ENCODE peak calls at places on chromosomes 3 and 15, in six cellular contexts. I is colonic mucosa; M is HL-60; H is CD8-positive, alpha-beta T cell; F is heart right ventricle; R is tibial artery. C is an unnamed sample.

GRCh38 chr3:8937064-8938020 is 25.9 kb downstream of the RAD18 start:
- DNase-seq in I (no peak), M (no peak), H (no peak), F (no peak), R (no peak), C (peak)

GRCh38 chr3:11690863-11691833 is 47.4 kb upstream of the VGLL4 start:
- DNase-seq in I (no peak), M (no peak), H (no peak), F (no peak), R (no peak), C (no peak)

GRCh38 chr3:68904578-68904977 is 27.8 kb downstream of the TAFA4 start:
- DNase-seq in I (no peak), M (no peak), H (no peak), F (no peak), R (no peak), C (no peak)

GRCh38 chr3:156750191-156750873 is 75.8 kb upstream of the LEKR1 start:
- DNase-seq in I (no peak), M (no peak), H (no peak), F (no peak), R (no peak), C (peak)

GRCh38 chr3:110180733-110181132 is 843.4 kb upstream of the DPPA4 start:
- DNase-seq in I (no peak), M (no peak), H (no peak), F (peak), R (peak), C (peak)

GRCh38 chr3:36677331-36678007 is 86.9 kb downstream of the DCLK3 start:
- DNase-seq in I (no peak), M (no peak), H (no peak), F (no peak), R (no peak), C (peak)

GRCh38 chr3:2635511-2635910 is 474.7 kb downstream of the IL5RA start:
- DNase-seq in I (no peak), M (no peak), H (no peak), F (no peak), R (no peak), C (no peak)

GRCh38 chr3:14602006-14602803 is 49.4 kb upstream of the CCDC174 start:
- DNase-seq in I (no peak), M (no peak), H (no peak), F (no peak), R (peak), C (no peak)

GRCh38 chr3:46488735-46489361 is 8.9 kb upstream of the RTP3 start:
- DNase-seq in I (peak), M (peak), H (peak), F (peak), R (peak), C (no peak)

GRCh38 chr15:55587321-55588069 is 650 bp downstream of the PYGO1 start:
- DNase-seq in I (peak), M (no peak), H (peak), F (peak), R (no peak), C (no peak)

GRCh38 chr15:74007820-74008371 is 13.4 kb downstream of the PML start:
- DNase-seq in I (no peak), M (no peak), H (no peak), F (no peak), R (no peak), C (no peak)

GRCh38 chr3:31035681-31036080 is 141.2 kb upstream of the GADL1 start:
- DNase-seq in I (no peak), M (no peak), H (no peak), F (no peak), R (no peak), C (no peak)

GRCh38 chr15:58517682-58518525 is 86.1 kb downstream of the LIPC start:
- DNase-seq in I (no peak), M (no peak), H (peak), F (no peak), R (no peak), C (no peak)

GRCh38 chr3:14216257-14217048 is 37.8 kb downstream of the LSM3 start:
- DNase-seq in I (peak), M (no peak), H (peak), F (peak), R (no peak), C (no peak)

GRCh38 chr15:40936709-40937666 is 7.8 kb downstream of the DLL4 start:
- DNase-seq in I (no peak), M (no peak), H (no peak), F (no peak), R (no peak), C (no peak)

GRCh38 chr3:126607214-126607908 is 47.6 kb downstream of the TXNRD3 start:
- DNase-seq in I (no peak), M (no peak), H (no peak), F (no peak), R (no peak), C (peak)

GRCh38 chr3:158106773-158107461 is 697 bp upstream of the SHOX2 start:
- DNase-seq in I (no peak), M (no peak), H (peak), F (no peak), R (no peak), C (no peak)

GRCh38 chr3:134625462-134625861 is 25.4 kb downstream of the KY start:
- DNase-seq in I (peak), M (no peak), H (peak), F (no peak), R (peak), C (no peak)

GRCh38 chr15:92451225-92451825 is 57.6 kb downstream of the ST8SIA2 start:
- DNase-seq in I (no peak), M (no peak), H (no peak), F (no peak), R (no peak), C (no peak)

GRCh38 chr3:176937546-176937945 is 259.7 kb downstream of the TBL1XR1 start:
- DNase-seq in I (no peak), M (no peak), H (no peak), F (no peak), R (no peak), C (no peak)

GRCh38 chr15:34154725-34155204 is 52.9 kb downstream of the PGBD4 start:
- DNase-seq in I (no peak), M (no peak), H (no peak), F (no peak), R (no peak), C (no peak)

GRCh38 chr15:71683401-71684274 is 126.7 kb upstream of the NR2E3 start:
- DNase-seq in I (no peak), M (no peak), H (no peak), F (no peak), R (no peak), C (no peak)

GRCh38 chr3:147816770-147817169 is 407.6 kb downstream of the ZIC1 start:
- DNase-seq in I (peak), M (no peak), H (no peak), F (peak), R (no peak), C (no peak)

GRCh38 chr15:70826634-70827033 is 27.3 kb downstream of the LARP6 start:
- DNase-seq in I (peak), M (no peak), H (no peak), F (no peak), R (peak), C (peak)

GRCh38 chr15:90000175-90000923 is 775 bp upstream of the ZNF710 start:
- DNase-seq in I (no peak), M (no peak), H (peak), F (no peak), R (peak), C (no peak)

GRCh38 chr15:80174017-80174746 is 21.4 kb downstream of the FAH start:
- DNase-seq in I (no peak), M (no peak), H (no peak), F (peak), R (peak), C (peak)

GRCh38 chr3:143551790-143552189 is 296.5 kb downstream of the SLC9A9 start:
- DNase-seq in I (no peak), M (no peak), H (no peak), F (no peak), R (no peak), C (no peak)

GRCh38 chr15:72077950-72078349 is 40.0 kb downstream of the MYO9A start:
- DNase-seq in I (no peak), M (no peak), H (no peak), F (no peak), R (no peak), C (no peak)

GRCh38 chr15:74399511-74400312 is 32.3 kb upstream of the CYP11A1 start:
- DNase-seq in I (no peak), M (no peak), H (peak), F (no peak), R (no peak), C (no peak)

GRCh38 chr15:25323420-25323819 is 115.4 kb downstream of the UBE3A start:
- DNase-seq in I (no peak), M (no peak), H (no peak), F (no peak), R (no peak), C (no peak)

GRCh38 chr3:19901337-19901736 is 32.7 kb downstream of the EFHB start:
- DNase-seq in I (no peak), M (no peak), H (no peak), F (no peak), R (no peak), C (no peak)

GRCh38 chr3:13349823-13350222 is 70.3 kb downstream of the NUP210 start:
- DNase-seq in I (no peak), M (no peak), H (no peak), F (no peak), R (no peak), C (no peak)

GRCh38 chr3:66140763-66141372 is 79.9 kb upstream of the SLC25A26 start:
- DNase-seq in I (no peak), M (no peak), H (no peak), F (no peak), R (no peak), C (no peak)

GRCh38 chr15:25762015-25762662 is 101.0 kb downstream of the ATP10A start:
- DNase-seq in I (no peak), M (no peak), H (no peak), F (no peak), R (no peak), C (no peak)

GRCh38 chr15:78004919-78005634 is 72.4 kb downstream of the TBC1D2B start:
- DNase-seq in I (peak), M (no peak), H (no peak), F (peak), R (peak), C (peak)

GRCh38 chr3:11128682-11129632 is 25.3 kb upstream of the HRH1 start:
- DNase-seq in I (no peak), M (no peak), H (no peak), F (no peak), R (no peak), C (no peak)

GRCh38 chr3:29083081-29083480 is 197.8 kb upstream of the RBMS3 start:
- DNase-seq in I (no peak), M (no peak), H (no peak), F (no peak), R (no peak), C (no peak)

GRCh38 chr15:74790080-74790916 is 8.4 kb downstream of the CSK start:
- DNase-seq in I (peak), M (peak), H (peak), F (peak), R (peak), C (no peak)

GRCh38 chr15:47404877-47405276 is 312.4 kb upstream of the SEMA6D start:
- DNase-seq in I (no peak), M (no peak), H (no peak), F (no peak), R (no peak), C (no peak)
- TF ChIP-seq CTCF in I (no peak), M (no peak), H (no peak), F (no peak), R (no peak), C (no peak)

GRCh38 chr3:42906905-42907183 is 902 bp downstream of the ZNF662 start:
- DNase-seq in I (no peak), M (no peak), H (no peak), F (no peak), R (no peak), C (no peak)
- H3K4me3 ChIP-seq in I (peak), M (no peak), H (peak), F (peak), R (peak), C (no peak)

DNA sequence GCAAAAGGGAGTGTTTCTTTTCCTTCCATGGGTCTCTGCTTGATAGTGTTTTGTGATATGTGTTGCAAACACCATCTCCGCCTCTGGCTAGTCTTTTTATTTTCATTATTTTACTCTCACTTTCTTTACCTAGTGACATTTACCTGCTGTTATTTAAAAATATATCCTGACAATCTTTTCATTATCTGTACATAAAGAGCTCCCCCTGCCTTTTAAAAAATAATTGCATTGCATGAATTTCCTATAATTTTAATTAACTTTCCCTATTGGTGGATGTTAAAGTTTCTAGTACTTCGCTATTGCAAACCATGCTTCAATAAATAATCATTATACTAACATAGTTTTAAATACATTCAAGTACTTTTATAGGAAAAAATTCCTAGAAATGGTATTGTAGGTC is 48.8 kb upstream of the GCNT3 start:
- DNase-seq in I (no peak), M (no peak), H (no peak), F (no peak), R (no peak), C (no peak)
- TF ChIP-seq CTCF in I (no peak), M (no peak), H (no peak), F (no peak), R (no peak), C (peak)

GRCh38 chr3:190010486-190010885 is 110.2 kb downstream of the P3H2 start:
- DNase-seq in I (no peak), M (no peak), H (no peak), F (no peak), R (no peak), C (no peak)

GRCh38 chr3:190014940-190015339 is 105.8 kb downstream of the P3H2 start:
- DNase-seq in I (no peak), M (no peak), H (no peak), F (no peak), R (no peak), C (no peak)

GRCh38 chr3:190013943-190014924 is 106.5 kb downstream of the P3H2 start:
- DNase-seq in I (no peak), M (no peak), H (no peak), F (no peak), R (no peak), C (no peak)

GRCh38 chr3:190012784-190013183 is 107.9 kb downstream of the P3H2 start:
- DNase-seq in I (no peak), M (no peak), H (no peak), F (no peak), R (no peak), C (no peak)

DNA sequence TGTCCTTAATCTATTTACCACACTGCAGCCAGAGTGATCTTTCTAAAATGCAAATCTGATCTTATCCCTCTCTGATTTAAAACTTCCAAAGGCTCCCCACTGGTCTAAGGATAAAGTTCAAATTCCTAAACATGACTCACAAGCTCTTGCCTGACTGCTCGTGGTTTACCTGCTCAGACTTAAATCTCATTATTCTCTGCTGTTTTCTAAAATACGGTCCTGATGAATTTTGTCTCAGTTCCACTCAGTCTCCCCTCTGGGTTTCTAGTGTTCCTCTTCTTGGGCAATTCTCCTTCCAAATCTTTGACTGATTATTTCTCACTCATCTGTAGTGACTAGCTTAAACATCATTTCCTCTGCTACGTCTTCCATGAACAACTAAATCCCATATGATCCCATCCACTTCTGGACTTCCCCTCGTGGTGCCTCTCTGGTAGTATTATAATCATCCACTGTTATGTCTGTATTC is 108.3 kb downstream of the P3H2 start:
- DNase-seq in I (no peak), M (no peak), H (no peak), F (no peak), R (no peak), C (no peak)
- H3K4me3 ChIP-seq in I (no peak), M (no peak), H (no peak), F (no peak), R (no peak), C (no peak)

DNA sequence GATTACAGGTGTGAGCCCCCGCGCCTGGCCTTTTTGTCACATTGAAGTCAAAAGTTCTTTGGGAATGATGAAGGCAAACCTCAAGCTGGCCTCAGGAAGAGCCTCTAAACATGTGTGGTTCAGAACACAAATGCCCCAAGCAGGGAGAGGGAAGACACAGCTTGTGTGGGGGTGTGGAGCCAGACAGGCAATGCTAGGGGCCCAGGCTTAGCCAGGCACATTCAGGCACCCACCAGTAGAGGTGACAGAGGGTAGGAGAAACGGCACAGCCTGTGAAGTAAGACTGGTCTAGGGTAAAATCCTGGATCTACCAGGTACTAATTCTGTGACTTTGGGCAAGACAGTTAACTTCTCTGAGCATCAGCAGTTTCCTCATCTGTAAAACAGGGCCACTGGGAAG is 3.5 kb downstream of the HDC start:
- DNase-seq in I (no peak), M (no peak), H (no peak), F (no peak), R (no peak), C (no peak)
- TF ChIP-seq CTCF in I (no peak), M (no peak), H (no peak), F (no peak), R (no peak), C (no peak)

GRCh38 chr15:67023517-67024321 is 41.7 kb upstream of the SMAD3 start:
- DNase-seq in I (no peak), M (no peak), H (no peak), F (no peak), R (no peak), C (no peak)

GRCh38 chr15:67024322-67024997 is 40.9 kb upstream of the SMAD3 start:
- DNase-seq in I (peak), M (peak), H (no peak), F (peak), R (peak), C (peak)

GRCh38 chr15:67025719-67026118 is 39.7 kb upstream of the SMAD3 start:
- DNase-seq in I (peak), M (peak), H (no peak), F (peak), R (no peak), C (no peak)

GRCh38 chr15:67024998-67025368 is 40.4 kb upstream of the SMAD3 start:
- DNase-seq in I (no peak), M (no peak), H (no peak), F (no peak), R (no peak), C (no peak)

DNA sequence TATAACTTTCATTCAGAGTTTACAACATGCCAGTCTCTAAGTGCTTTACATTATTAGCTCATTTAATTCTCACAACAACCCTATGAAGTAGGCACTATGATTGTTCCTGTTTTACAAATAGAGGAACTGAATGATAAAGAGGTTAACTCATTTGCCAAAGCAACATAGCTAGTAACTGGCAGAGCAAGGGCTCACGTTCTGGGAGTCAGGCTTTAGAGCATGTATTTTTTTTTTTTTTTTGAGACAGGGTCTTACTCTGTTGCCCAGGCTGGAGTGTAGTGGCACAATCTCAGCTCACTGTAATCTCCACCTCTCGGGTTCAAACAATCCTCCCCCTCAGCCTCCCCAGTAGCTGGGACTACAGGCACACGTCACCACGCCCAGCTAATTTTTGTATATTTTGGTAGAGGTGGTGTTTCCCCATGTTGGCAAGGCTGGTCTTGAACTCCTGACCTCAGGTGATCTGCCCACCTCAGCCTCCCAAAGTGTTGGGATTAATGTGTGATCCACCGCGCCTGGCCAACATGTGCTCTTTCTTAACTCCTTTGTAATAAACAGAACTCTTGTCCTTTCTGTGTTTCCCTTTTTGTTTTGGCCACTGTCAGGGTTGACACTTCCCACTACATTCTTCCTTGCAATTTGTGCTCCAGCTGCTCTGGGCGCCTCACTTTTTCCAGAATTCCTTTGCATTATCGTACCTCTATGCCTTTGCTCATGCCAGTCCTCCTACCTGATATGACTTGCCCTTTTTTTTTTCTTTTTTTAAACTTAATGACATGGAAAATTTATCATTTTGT is 39.0 kb upstream of the SMAD3 start:
- DNase-seq in I (no peak), M (no peak), H (no peak), F (no peak), R (no peak), C (no peak)
- H3K4me3 ChIP-seq in I (no peak), M (no peak), H (no peak), F (no peak), R (no peak), C (no peak)

GRCh38 chr3:187841552-187841951 is 96.3 kb upstream of the BCL6 start:
- DNase-seq in I (no peak), M (no peak), H (no peak), F (no peak), R (no peak), C (no peak)
- TF ChIP-seq CTCF in I (no peak), M (no peak), H (no peak), F (no peak), R (no peak), C (no peak)